ENCODE peak calls at places on chromosomes 13 and 19, in four cellular contexts. One of them, this sample, is unnamed.

GRCh38 chr13:25980255-25980654 is 71.6 kb downstream of the SHISA2 start:
- DNase-seq in effector memory CD4-positive, alpha-beta T cell: no peak
- DNase-seq in fibroblast of the aortic adventitia: no peak
- DNase-seq in psoas muscle: no peak
- DNase-seq in this sample: no peak

GRCh38 chr19:50330365-50331078 is 1.3 kb upstream of the KCNC3 start:
- DNase-seq in effector memory CD4-positive, alpha-beta T cell: peak
- DNase-seq in fibroblast of the aortic adventitia: no peak
- DNase-seq in psoas muscle: peak
- DNase-seq in this sample: no peak

GRCh38 chr13:46146898-46147297 is 35.1 kb downstream of the LCP1 start:
- DNase-seq in effector memory CD4-positive, alpha-beta T cell: no peak
- DNase-seq in fibroblast of the aortic adventitia: peak
- DNase-seq in psoas muscle: no peak
- DNase-seq in this sample: no peak

GRCh38 chr13:36086117-36086516 is 45.1 kb downstream of the DCLK1 start:
- DNase-seq in effector memory CD4-positive, alpha-beta T cell: no peak
- DNase-seq in fibroblast of the aortic adventitia: no peak
- DNase-seq in psoas muscle: no peak
- DNase-seq in this sample: no peak

GRCh38 chr19:13985771-13986347 is 20.3 kb downstream of the RFX1 start:
- DNase-seq in effector memory CD4-positive, alpha-beta T cell: no peak
- DNase-seq in fibroblast of the aortic adventitia: no peak
- DNase-seq in psoas muscle: no peak
- DNase-seq in this sample: no peak

GRCh38 chr19:1122972-1123363 is 19.2 kb downstream of the GPX4 start:
- DNase-seq in effector memory CD4-positive, alpha-beta T cell: no peak
- DNase-seq in fibroblast of the aortic adventitia: peak
- DNase-seq in psoas muscle: peak
- DNase-seq in this sample: no peak

GRCh38 chr19:49224856-49225255 is 67.3 kb downstream of the TRPM4 start:
- DNase-seq in effector memory CD4-positive, alpha-beta T cell: no peak
- DNase-seq in fibroblast of the aortic adventitia: peak
- DNase-seq in psoas muscle: no peak
- DNase-seq in this sample: no peak

GRCh38 chr19:54164369-54165068 is 5.0 kb upstream of the LENG1 start:
- DNase-seq in effector memory CD4-positive, alpha-beta T cell: peak
- DNase-seq in fibroblast of the aortic adventitia: peak
- DNase-seq in psoas muscle: peak
- DNase-seq in this sample: peak

GRCh38 chr19:45901912-45902650 is at the start of gene MYPOP:
- DNase-seq in effector memory CD4-positive, alpha-beta T cell: no peak
- DNase-seq in fibroblast of the aortic adventitia: no peak
- DNase-seq in psoas muscle: no peak
- DNase-seq in this sample: no peak

GRCh38 chr19:38024991-38025716 is 118.1 kb downstream of the SIPA1L3 start:
- DNase-seq in effector memory CD4-positive, alpha-beta T cell: no peak
- DNase-seq in fibroblast of the aortic adventitia: no peak
- DNase-seq in psoas muscle: no peak
- DNase-seq in this sample: no peak

GRCh38 chr13:31930901-31931522 is 100.6 kb upstream of the FRY start:
- DNase-seq in effector memory CD4-positive, alpha-beta T cell: no peak
- DNase-seq in fibroblast of the aortic adventitia: peak
- DNase-seq in psoas muscle: no peak
- DNase-seq in this sample: no peak

GRCh38 chr13:109408596-109409382 is 377.6 kb downstream of the IRS2 start:
- DNase-seq in effector memory CD4-positive, alpha-beta T cell: no peak
- DNase-seq in fibroblast of the aortic adventitia: no peak
- DNase-seq in psoas muscle: no peak
- DNase-seq in this sample: no peak

GRCh38 chr19:35246466-35247096 is 2.2 kb upstream of the LSR start:
- DNase-seq in effector memory CD4-positive, alpha-beta T cell: no peak
- DNase-seq in fibroblast of the aortic adventitia: no peak
- DNase-seq in psoas muscle: no peak
- DNase-seq in this sample: no peak

GRCh38 chr19:39397360-39398296 is 6.5 kb downstream of the MED29 start:
- DNase-seq in effector memory CD4-positive, alpha-beta T cell: peak
- DNase-seq in fibroblast of the aortic adventitia: peak
- DNase-seq in psoas muscle: peak
- DNase-seq in this sample: peak

GRCh38 chr13:112213467-112214245 is 146.7 kb downstream of the SOX1 start:
- DNase-seq in effector memory CD4-positive, alpha-beta T cell: no peak
- DNase-seq in fibroblast of the aortic adventitia: no peak
- DNase-seq in psoas muscle: no peak
- DNase-seq in this sample: no peak

GRCh38 chr19:49806613-49806946 is 6.5 kb downstream of the FUZ start:
- DNase-seq in effector memory CD4-positive, alpha-beta T cell: no peak
- DNase-seq in fibroblast of the aortic adventitia: no peak
- DNase-seq in psoas muscle: no peak
- DNase-seq in this sample: no peak

GRCh38 chr19:35107541-35107939 is 8.1 kb upstream of the FXYD3 start:
- DNase-seq in effector memory CD4-positive, alpha-beta T cell: no peak
- DNase-seq in fibroblast of the aortic adventitia: peak
- DNase-seq in psoas muscle: no peak
- DNase-seq in this sample: peak

GRCh38 chr13:62887046-62887445 is 1471.4 kb upstream of the PCDH20 start:
- DNase-seq in effector memory CD4-positive, alpha-beta T cell: no peak
- DNase-seq in fibroblast of the aortic adventitia: no peak
- DNase-seq in psoas muscle: no peak
- DNase-seq in this sample: no peak

GRCh38 chr19:308471-309205 is 17.4 kb upstream of the PLPP2 start:
- DNase-seq in effector memory CD4-positive, alpha-beta T cell: no peak
- DNase-seq in fibroblast of the aortic adventitia: no peak
- DNase-seq in psoas muscle: no peak
- DNase-seq in this sample: no peak

GRCh38 chr19:44571830-44572661 is 41.3 kb upstream of the IGSF23 start:
- DNase-seq in effector memory CD4-positive, alpha-beta T cell: no peak
- DNase-seq in fibroblast of the aortic adventitia: no peak
- DNase-seq in psoas muscle: no peak
- DNase-seq in this sample: peak

GRCh38 chr13:58949646-58950045 is 1214.1 kb downstream of the DIAPH3 start:
- DNase-seq in effector memory CD4-positive, alpha-beta T cell: no peak
- DNase-seq in fibroblast of the aortic adventitia: no peak
- DNase-seq in psoas muscle: no peak
- DNase-seq in this sample: no peak

GRCh38 chr13:49308977-49309408 is 61.3 kb downstream of the CDADC1 start:
- DNase-seq in effector memory CD4-positive, alpha-beta T cell: no peak
- DNase-seq in fibroblast of the aortic adventitia: peak
- DNase-seq in psoas muscle: peak
- DNase-seq in this sample: peak

GRCh38 chr13:40878321-40878720 is 88.9 kb downstream of the SLC25A15 start:
- DNase-seq in effector memory CD4-positive, alpha-beta T cell: no peak
- DNase-seq in fibroblast of the aortic adventitia: no peak
- DNase-seq in psoas muscle: no peak
- DNase-seq in this sample: no peak

GRCh38 chr13:43289458-43290255 is 266.3 kb downstream of the DNAJC15 start:
- DNase-seq in effector memory CD4-positive, alpha-beta T cell: no peak
- DNase-seq in fibroblast of the aortic adventitia: no peak
- DNase-seq in psoas muscle: no peak
- DNase-seq in this sample: no peak

GRCh38 chr13:42333613-42334328 is 61.8 kb downstream of the AKAP11 start:
- DNase-seq in effector memory CD4-positive, alpha-beta T cell: no peak
- DNase-seq in fibroblast of the aortic adventitia: peak
- DNase-seq in psoas muscle: no peak
- DNase-seq in this sample: no peak

GRCh38 chr13:110758195-110758594 is 44.7 kb downstream of the ING1 start:
- DNase-seq in effector memory CD4-positive, alpha-beta T cell: no peak
- DNase-seq in fibroblast of the aortic adventitia: peak
- DNase-seq in psoas muscle: no peak
- DNase-seq in this sample: no peak

GRCh38 chr19:4712771-4713170 is 10.9 kb downstream of the DPP9 start:
- DNase-seq in effector memory CD4-positive, alpha-beta T cell: no peak
- DNase-seq in fibroblast of the aortic adventitia: no peak
- DNase-seq in psoas muscle: peak
- DNase-seq in this sample: no peak

GRCh38 chr13:61316647-61317046 is 99.0 kb downstream of the PCDH20 start:
- DNase-seq in effector memory CD4-positive, alpha-beta T cell: no peak
- DNase-seq in fibroblast of the aortic adventitia: no peak
- DNase-seq in psoas muscle: no peak
- DNase-seq in this sample: no peak

GRCh38 chr13:61880576-61881283 is 465.1 kb upstream of the PCDH20 start:
- DNase-seq in effector memory CD4-positive, alpha-beta T cell: no peak
- DNase-seq in fibroblast of the aortic adventitia: no peak
- DNase-seq in psoas muscle: no peak
- DNase-seq in this sample: no peak

GRCh38 chr13:42781362-42781761 is at the start of gene FAM216B:
- DNase-seq in effector memory CD4-positive, alpha-beta T cell: no peak
- DNase-seq in fibroblast of the aortic adventitia: peak
- DNase-seq in psoas muscle: no peak
- DNase-seq in this sample: no peak

GRCh38 chr19:48890551-48890950 is 8.0 kb downstream of the TULP2 start:
- DNase-seq in effector memory CD4-positive, alpha-beta T cell: no peak
- DNase-seq in fibroblast of the aortic adventitia: no peak
- DNase-seq in psoas muscle: no peak
- DNase-seq in this sample: no peak

GRCh38 chr19:7342143-7342542 is 6.6 kb upstream of the ARHGEF18 start:
- DNase-seq in effector memory CD4-positive, alpha-beta T cell: no peak
- DNase-seq in fibroblast of the aortic adventitia: no peak
- DNase-seq in psoas muscle: no peak
- DNase-seq in this sample: no peak
- H3K4me3 ChIP-seq in effector memory CD4-positive, alpha-beta T cell: no peak
- H3K4me3 ChIP-seq in fibroblast of the aortic adventitia: no peak
- H3K4me3 ChIP-seq in psoas muscle: no peak
- H3K4me3 ChIP-seq in this sample: no peak

GRCh38 chr13:75302031-75302430 is 179.9 kb downstream of the TBC1D4 start:
- DNase-seq in effector memory CD4-positive, alpha-beta T cell: no peak
- DNase-seq in fibroblast of the aortic adventitia: peak
- DNase-seq in psoas muscle: no peak
- DNase-seq in this sample: no peak
- H3K4me3 ChIP-seq in effector memory CD4-positive, alpha-beta T cell: no peak
- H3K4me3 ChIP-seq in fibroblast of the aortic adventitia: no peak
- H3K4me3 ChIP-seq in psoas muscle: no peak
- H3K4me3 ChIP-seq in this sample: no peak

GRCh38 chr19:56671613-56671994 is at the start of gene ZNF835:
- DNase-seq in effector memory CD4-positive, alpha-beta T cell: peak
- DNase-seq in fibroblast of the aortic adventitia: no peak
- DNase-seq in psoas muscle: peak
- DNase-seq in this sample: peak

GRCh38 chr19:56668676-56669075 is 2.9 kb downstream of the ZNF835 start:
- DNase-seq in effector memory CD4-positive, alpha-beta T cell: no peak
- DNase-seq in fibroblast of the aortic adventitia: no peak
- DNase-seq in psoas muscle: no peak
- DNase-seq in this sample: no peak

GRCh38 chr19:56670401-56670960 is 1.1 kb downstream of the ZNF835 start:
- DNase-seq in effector memory CD4-positive, alpha-beta T cell: no peak
- DNase-seq in fibroblast of the aortic adventitia: no peak
- DNase-seq in psoas muscle: no peak
- DNase-seq in this sample: no peak

GRCh38 chr19:56667311-56667870 is 4.2 kb downstream of the ZNF835 start:
- DNase-seq in effector memory CD4-positive, alpha-beta T cell: no peak
- DNase-seq in fibroblast of the aortic adventitia: no peak
- DNase-seq in psoas muscle: no peak
- DNase-seq in this sample: no peak

DNA sequence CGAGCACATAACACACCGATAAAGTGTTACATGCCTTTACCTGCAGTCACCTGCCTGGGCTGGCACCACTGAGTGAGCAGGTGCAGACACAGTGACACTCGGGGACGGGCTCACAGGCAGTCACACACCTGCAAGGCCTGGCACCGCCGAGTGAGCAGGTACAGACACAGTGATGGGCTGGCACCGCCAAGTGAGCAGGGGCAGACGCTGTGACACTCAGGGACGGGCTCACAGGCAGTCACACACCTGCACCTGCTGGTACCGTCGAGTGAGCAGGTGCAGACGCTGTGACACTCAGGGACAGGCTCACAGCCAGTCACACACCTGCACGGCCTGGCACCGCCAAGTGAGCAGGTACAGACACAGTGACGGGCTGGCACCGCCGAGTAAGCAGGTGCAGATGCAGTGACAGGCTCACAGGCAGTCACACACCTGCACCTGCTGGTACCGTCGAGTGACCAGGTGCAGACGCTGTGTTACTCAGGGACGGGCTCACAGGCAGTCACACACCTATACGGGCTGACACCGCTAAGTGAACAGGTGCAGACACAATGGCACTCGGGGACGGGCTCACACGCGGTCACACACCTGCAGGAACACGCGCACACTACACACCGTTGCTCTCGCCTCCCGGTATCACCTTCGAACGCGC is 470 bp downstream of the ZNF835 start:
- DNase-seq in effector memory CD4-positive, alpha-beta T cell: no peak
- DNase-seq in fibroblast of the aortic adventitia: no peak
- DNase-seq in psoas muscle: no peak
- DNase-seq in this sample: no peak
- H3K4me3 ChIP-seq in effector memory CD4-positive, alpha-beta T cell: peak
- H3K4me3 ChIP-seq in fibroblast of the aortic adventitia: no peak
- H3K4me3 ChIP-seq in psoas muscle: peak
- H3K4me3 ChIP-seq in this sample: peak

DNA sequence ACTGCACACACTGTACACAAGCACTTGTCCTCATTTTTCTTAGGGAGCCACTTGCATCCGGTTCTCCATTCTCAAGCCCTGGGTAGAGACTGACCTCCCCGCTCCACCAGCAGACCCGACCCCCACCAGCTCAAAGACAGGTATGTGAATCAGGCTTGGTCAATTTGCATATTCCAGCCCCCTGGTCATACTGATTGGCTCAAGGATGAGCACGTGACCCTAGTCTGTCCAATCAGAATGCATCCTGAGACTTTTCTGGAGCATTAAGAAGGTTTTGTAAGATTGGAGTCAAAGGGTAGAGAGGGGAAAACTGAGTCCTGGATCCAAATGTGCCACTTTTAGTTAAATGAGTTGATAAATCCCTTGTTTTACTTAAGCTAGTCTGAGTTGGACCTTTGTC is 34.1 kb downstream of the NOTCH3 start:
- DNase-seq in effector memory CD4-positive, alpha-beta T cell: no peak
- DNase-seq in fibroblast of the aortic adventitia: no peak
- DNase-seq in psoas muscle: no peak
- DNase-seq in this sample: no peak
- H3K4me3 ChIP-seq in effector memory CD4-positive, alpha-beta T cell: no peak
- H3K4me3 ChIP-seq in fibroblast of the aortic adventitia: no peak
- H3K4me3 ChIP-seq in psoas muscle: no peak
- H3K4me3 ChIP-seq in this sample: no peak